ENCODE peak calls at places on chromosome 13, in five cellular contexts. One of them, this sample, is unnamed.

GRCh38 chr13:76783798-76784197 is 102.4 kb downstream of the KCTD12 start:
- DNase-seq in neural crest cell: no peak
- DNase-seq in heart right ventricle: no peak
- DNase-seq in naive thymus-derived CD4-positive, alpha-beta T cell: no peak
- DNase-seq in ACHN: no peak
- DNase-seq in this sample: no peak

GRCh38 chr13:33123066-33123940 is 107.1 kb downstream of the KL start:
- DNase-seq in neural crest cell: no peak
- DNase-seq in ACHN: no peak
- DNase-seq in naive thymus-derived CD4-positive, alpha-beta T cell: no peak
- DNase-seq in heart right ventricle: peak
- DNase-seq in this sample: no peak

GRCh38 chr13:74771964-74772363 is 637.8 kb upstream of the KLF12 start:
- DNase-seq in neural crest cell: no peak
- DNase-seq in ACHN: peak
- DNase-seq in naive thymus-derived CD4-positive, alpha-beta T cell: no peak
- DNase-seq in heart right ventricle: no peak
- DNase-seq in this sample: peak

GRCh38 chr13:29849071-29849541 is 1.3 kb downstream of the UBL3 start:
- DNase-seq in neural crest cell: no peak
- DNase-seq in heart right ventricle: no peak
- DNase-seq in ACHN: peak
- DNase-seq in naive thymus-derived CD4-positive, alpha-beta T cell: peak
- DNase-seq in this sample: peak

GRCh38 chr13:59230484-59231264 is 933.1 kb downstream of the DIAPH3 start:
- DNase-seq in naive thymus-derived CD4-positive, alpha-beta T cell: no peak
- DNase-seq in ACHN: no peak
- DNase-seq in heart right ventricle: no peak
- DNase-seq in neural crest cell: no peak
- DNase-seq in this sample: no peak

GRCh38 chr13:79481685-79482052 is 714 bp downstream of the NDFIP2 start:
- DNase-seq in heart right ventricle: no peak
- DNase-seq in ACHN: peak
- DNase-seq in neural crest cell: no peak
- DNase-seq in naive thymus-derived CD4-positive, alpha-beta T cell: no peak
- DNase-seq in this sample: peak

GRCh38 chr13:28794370-28794769 is 25.8 kb upstream of the MTUS2 start:
- DNase-seq in neural crest cell: no peak
- DNase-seq in ACHN: no peak
- DNase-seq in heart right ventricle: no peak
- DNase-seq in naive thymus-derived CD4-positive, alpha-beta T cell: no peak
- DNase-seq in this sample: no peak

GRCh38 chr13:42649761-42650289 is 75.9 kb downstream of the TNFSF11 start:
- DNase-seq in ACHN: no peak
- DNase-seq in heart right ventricle: no peak
- DNase-seq in naive thymus-derived CD4-positive, alpha-beta T cell: no peak
- DNase-seq in neural crest cell: no peak
- DNase-seq in this sample: no peak

GRCh38 chr13:77048592-77048991 is 21.6 kb upstream of the FBXL3 start:
- DNase-seq in ACHN: no peak
- DNase-seq in heart right ventricle: no peak
- DNase-seq in naive thymus-derived CD4-positive, alpha-beta T cell: no peak
- DNase-seq in neural crest cell: no peak
- DNase-seq in this sample: no peak

GRCh38 chr13:81283561-81283960 is 942.6 kb upstream of the SPRY2 start:
- DNase-seq in ACHN: no peak
- DNase-seq in naive thymus-derived CD4-positive, alpha-beta T cell: no peak
- DNase-seq in heart right ventricle: no peak
- DNase-seq in neural crest cell: no peak
- DNase-seq in this sample: no peak

GRCh38 chr13:31807090-31807541 is 67.8 kb downstream of the RXFP2 start:
- DNase-seq in neural crest cell: no peak
- DNase-seq in ACHN: no peak
- DNase-seq in naive thymus-derived CD4-positive, alpha-beta T cell: no peak
- DNase-seq in heart right ventricle: no peak
- DNase-seq in this sample: no peak

GRCh38 chr13:46559272-46559805 is 6.4 kb downstream of the LRCH1 start:
- DNase-seq in neural crest cell: no peak
- DNase-seq in heart right ventricle: no peak
- DNase-seq in ACHN: no peak
- DNase-seq in naive thymus-derived CD4-positive, alpha-beta T cell: no peak
- DNase-seq in this sample: no peak